ENCODE peak calls at places on chromosome 4, in eight cellular contexts. One of them, this sample, is unnamed.

GRCh38 chr4:133483600-133484246 is 334.6 kb downstream of the PCDH10 start:
- DNase-seq in kidney epithelial cell: no peak
- DNase-seq in IMR-90: peak; percentile 33
- DNase-seq in ovary: no peak
- DNase-seq in astrocyte: peak; percentile 47
- DNase-seq in HCT116: peak; percentile 34
- DNase-seq in AG04450: peak; percentile 15
- DNase-seq in psoas muscle: no peak
- DNase-seq in this sample: no peak

GRCh38 chr4:18666322-18666721 is 644.8 kb upstream of the LCORL start:
- DNase-seq in kidney epithelial cell: no peak
- DNase-seq in IMR-90: no peak
- DNase-seq in ovary: no peak
- DNase-seq in astrocyte: no peak
- DNase-seq in HCT116: no peak
- DNase-seq in AG04450: no peak
- DNase-seq in psoas muscle: no peak
- DNase-seq in this sample: no peak

GRCh38 chr4:66294626-66295025 is 624.3 kb upstream of the EPHA5 start:
- DNase-seq in kidney epithelial cell: peak; percentile 23
- DNase-seq in IMR-90: no peak
- DNase-seq in ovary: no peak
- DNase-seq in astrocyte: peak; percentile 82
- DNase-seq in HCT116: no peak
- DNase-seq in AG04450: no peak
- DNase-seq in psoas muscle: no peak
- DNase-seq in this sample: no peak

GRCh38 chr4:1122501-1122900 is 9.1 kb upstream of the RNF212 start:
- DNase-seq in kidney epithelial cell: no peak
- DNase-seq in IMR-90: no peak
- DNase-seq in ovary: no peak
- DNase-seq in astrocyte: no peak
- DNase-seq in HCT116: no peak
- DNase-seq in AG04450: no peak
- DNase-seq in psoas muscle: no peak
- DNase-seq in this sample: no peak

GRCh38 chr4:94976371-94977011 is 218.7 kb downstream of the BMPR1B start:
- DNase-seq in kidney epithelial cell: no peak
- DNase-seq in IMR-90: peak; percentile 68
- DNase-seq in ovary: no peak
- DNase-seq in astrocyte: peak; percentile 71
- DNase-seq in HCT116: no peak
- DNase-seq in AG04450: no peak
- DNase-seq in psoas muscle: no peak
- DNase-seq in this sample: no peak

GRCh38 chr4:15729910-15730533 is 27.2 kb downstream of the BST1 start:
- DNase-seq in kidney epithelial cell: no peak
- DNase-seq in IMR-90: peak; percentile 53
- DNase-seq in ovary: no peak
- DNase-seq in astrocyte: peak; percentile 20
- DNase-seq in HCT116: peak; percentile 19
- DNase-seq in AG04450: no peak
- DNase-seq in psoas muscle: no peak
- DNase-seq in this sample: no peak

GRCh38 chr4:6278801-6279197 is 9.1 kb downstream of the WFS1 start:
- DNase-seq in kidney epithelial cell: no peak
- DNase-seq in IMR-90: peak; percentile 65
- DNase-seq in ovary: peak; percentile 92
- DNase-seq in astrocyte: peak; percentile 68
- DNase-seq in HCT116: no peak
- DNase-seq in AG04450: no peak
- DNase-seq in psoas muscle: no peak
- DNase-seq in this sample: no peak

GRCh38 chr4:182898479-182898799 is 18.7 kb downstream of the DCTD start:
- DNase-seq in kidney epithelial cell: no peak
- DNase-seq in IMR-90: no peak
- DNase-seq in ovary: no peak
- DNase-seq in astrocyte: no peak
- DNase-seq in HCT116: no peak
- DNase-seq in AG04450: no peak
- DNase-seq in psoas muscle: no peak
- DNase-seq in this sample: no peak

GRCh38 chr4:18689308-18689915 is 667.9 kb upstream of the LCORL start:
- DNase-seq in kidney epithelial cell: peak; percentile 7
- DNase-seq in IMR-90: peak; percentile 66
- DNase-seq in ovary: no peak
- DNase-seq in astrocyte: peak; percentile 23
- DNase-seq in HCT116: peak; percentile 44
- DNase-seq in AG04450: peak; percentile 47
- DNase-seq in psoas muscle: no peak
- DNase-seq in this sample: no peak

GRCh38 chr4:111943796-111944203 is 201.5 kb upstream of the FAM241A start:
- DNase-seq in kidney epithelial cell: no peak
- DNase-seq in IMR-90: no peak
- DNase-seq in ovary: no peak
- DNase-seq in astrocyte: no peak
- DNase-seq in HCT116: peak; percentile 66
- DNase-seq in AG04450: no peak
- DNase-seq in psoas muscle: no peak
- DNase-seq in this sample: no peak

GRCh38 chr4:10204401-10205058 is 87.9 kb upstream of the WDR1 start:
- DNase-seq in kidney epithelial cell: no peak
- DNase-seq in IMR-90: no peak
- DNase-seq in ovary: no peak
- DNase-seq in astrocyte: no peak
- DNase-seq in HCT116: no peak
- DNase-seq in AG04450: no peak
- DNase-seq in psoas muscle: peak; percentile 19
- DNase-seq in this sample: no peak

GRCh38 chr4:1330761-1331590 is 16.0 kb upstream of the UVSSA start:
- DNase-seq in kidney epithelial cell: no peak
- DNase-seq in IMR-90: no peak
- DNase-seq in ovary: no peak
- DNase-seq in astrocyte: no peak
- DNase-seq in HCT116: no peak
- DNase-seq in AG04450: no peak
- DNase-seq in psoas muscle: peak; percentile 6
- DNase-seq in this sample: no peak

DNA sequence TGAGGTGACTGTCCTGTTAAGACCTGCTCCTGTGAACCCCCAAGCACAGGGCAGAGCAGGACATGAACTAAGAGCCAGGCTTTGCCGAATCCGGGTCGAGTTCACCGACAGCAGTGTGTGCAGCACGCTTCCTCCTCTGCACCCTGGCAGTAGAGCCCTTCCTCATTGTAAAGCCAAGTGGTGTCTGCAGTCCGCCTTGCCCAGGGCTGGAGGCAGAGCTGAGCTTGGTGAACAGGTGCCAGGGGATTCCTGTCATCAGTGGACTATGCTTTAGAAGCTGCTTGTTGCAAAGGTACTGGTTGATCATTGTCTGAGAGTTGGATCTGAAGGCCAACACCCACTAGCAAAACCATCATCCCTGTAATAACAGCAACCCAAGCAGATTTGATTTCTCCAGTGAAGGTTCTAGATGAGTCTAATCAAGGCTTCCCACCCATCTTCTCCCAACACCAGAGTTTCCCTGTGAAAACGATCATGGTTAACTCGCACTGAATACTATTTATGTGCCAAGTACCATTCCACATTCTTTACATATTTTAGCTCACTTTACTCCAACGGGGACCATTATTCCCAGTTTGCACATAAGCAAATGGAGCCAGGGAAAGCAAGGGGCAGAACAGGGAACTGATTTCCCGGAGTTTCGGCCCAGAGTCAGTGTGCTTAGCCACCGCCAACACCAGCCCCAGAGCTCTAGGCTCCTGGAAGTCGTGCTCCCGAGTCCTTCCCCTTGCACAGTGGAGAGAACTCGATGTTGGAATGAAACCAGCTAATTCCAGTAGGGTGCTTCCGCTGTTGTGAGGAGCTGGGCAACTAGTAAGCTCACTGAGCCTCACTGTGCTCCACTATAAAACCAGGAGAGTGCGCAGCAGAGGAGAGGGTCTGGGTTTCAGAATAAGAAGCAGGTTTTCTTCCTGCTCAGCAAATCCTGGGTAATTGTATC is 1.4 kb upstream of the SLC34A2 start:
- DNase-seq in kidney epithelial cell: no peak
- DNase-seq in IMR-90: no peak
- DNase-seq in ovary: no peak
- DNase-seq in astrocyte: peak; percentile 18
- DNase-seq in HCT116: no peak
- DNase-seq in AG04450: no peak
- DNase-seq in psoas muscle: no peak
- DNase-seq in this sample: no peak
- H3K4me3 ChIP-seq in kidney epithelial cell: no peak overlapping the region
- H3K4me3 ChIP-seq in IMR-90: no peak overlapping the region
- H3K4me3 ChIP-seq in ovary: no peak overlapping the region
- H3K4me3 ChIP-seq in astrocyte: no peak overlapping the region
- H3K4me3 ChIP-seq in HCT116: no peak overlapping the region
- H3K4me3 ChIP-seq in AG04450: no peak overlapping the region
- H3K4me3 ChIP-seq in psoas muscle: no peak overlapping the region
- H3K4me3 ChIP-seq in this sample: no peak overlapping the region

GRCh38 chr4:122650148-122650547 is 29.3 kb upstream of the IL21 start:
- DNase-seq in kidney epithelial cell: no peak
- DNase-seq in IMR-90: no peak
- DNase-seq in ovary: no peak
- DNase-seq in astrocyte: no peak
- DNase-seq in HCT116: no peak
- DNase-seq in AG04450: no peak
- DNase-seq in psoas muscle: no peak
- DNase-seq in this sample: no peak

GRCh38 chr4:122658377-122658776 is 37.5 kb upstream of the IL21 start:
- DNase-seq in kidney epithelial cell: no peak
- DNase-seq in IMR-90: no peak
- DNase-seq in ovary: no peak
- DNase-seq in astrocyte: no peak
- DNase-seq in HCT116: no peak
- DNase-seq in AG04450: no peak
- DNase-seq in psoas muscle: no peak
- DNase-seq in this sample: no peak

GRCh38 chr4:122647656-122648055 is 26.8 kb upstream of the IL21 start:
- DNase-seq in kidney epithelial cell: no peak
- DNase-seq in IMR-90: no peak
- DNase-seq in ovary: no peak
- DNase-seq in astrocyte: no peak
- DNase-seq in HCT116: no peak
- DNase-seq in AG04450: no peak
- DNase-seq in psoas muscle: no peak
- DNase-seq in this sample: no peak

DNA sequence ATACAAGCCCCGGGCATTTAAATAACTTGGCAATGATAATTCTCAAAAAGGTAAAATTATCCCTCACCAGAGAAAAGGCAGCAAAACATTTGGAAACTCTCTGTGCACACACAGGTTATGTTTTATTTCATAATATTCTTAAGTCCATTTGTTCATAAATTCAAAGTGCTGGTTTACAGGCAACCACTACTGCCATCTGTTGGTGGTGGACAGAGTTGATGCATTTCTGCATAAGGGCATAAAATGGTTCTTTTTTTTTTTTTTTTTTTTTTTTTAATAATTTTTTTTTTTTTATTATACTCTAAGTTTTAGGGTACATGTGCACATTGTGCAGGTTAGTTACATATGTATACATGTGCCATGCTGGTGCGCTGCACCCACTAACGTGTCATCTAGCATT is 31.5 kb upstream of the IL21 start:
- DNase-seq in kidney epithelial cell: no peak
- DNase-seq in IMR-90: peak; percentile 81
- DNase-seq in ovary: no peak
- DNase-seq in astrocyte: peak; percentile 35
- DNase-seq in HCT116: peak; percentile 60
- DNase-seq in AG04450: peak; percentile 44
- DNase-seq in psoas muscle: no peak
- DNase-seq in this sample: no peak
- TF ChIP-seq CTCF in kidney epithelial cell: peak; percentile 48
- TF ChIP-seq CTCF in IMR-90: peak; percentile 65
- TF ChIP-seq CTCF in ovary: no peak
- TF ChIP-seq CTCF in astrocyte: peak; percentile 60
- TF ChIP-seq CTCF in HCT116: peak; percentile 50
- TF ChIP-seq CTCF in AG04450: peak; percentile 77
- TF ChIP-seq CTCF in psoas muscle: peak; percentile 22
- TF ChIP-seq CTCF in this sample: peak; percentile 31

GRCh38 chr4:85708468-85708867 is 233.5 kb downstream of the ARHGAP24 start:
- DNase-seq in kidney epithelial cell: no peak
- DNase-seq in IMR-90: no peak
- DNase-seq in ovary: no peak
- DNase-seq in astrocyte: no peak
- DNase-seq in HCT116: no peak
- DNase-seq in AG04450: no peak
- DNase-seq in psoas muscle: no peak
- DNase-seq in this sample: no peak

GRCh38 chr4:85717847-85718246 is 242.9 kb downstream of the ARHGAP24 start:
- DNase-seq in kidney epithelial cell: no peak
- DNase-seq in IMR-90: no peak
- DNase-seq in ovary: no peak
- DNase-seq in astrocyte: no peak
- DNase-seq in HCT116: no peak
- DNase-seq in AG04450: no peak
- DNase-seq in psoas muscle: no peak
- DNase-seq in this sample: no peak

GRCh38 chr4:85715996-85716737 is 241.2 kb downstream of the ARHGAP24 start:
- DNase-seq in kidney epithelial cell: no peak
- DNase-seq in IMR-90: no peak
- DNase-seq in ovary: no peak
- DNase-seq in astrocyte: peak; percentile 59
- DNase-seq in HCT116: no peak
- DNase-seq in AG04450: no peak
- DNase-seq in psoas muscle: no peak
- DNase-seq in this sample: no peak

GRCh38 chr4:85717366-85717765 is 242.4 kb downstream of the ARHGAP24 start:
- DNase-seq in kidney epithelial cell: no peak
- DNase-seq in IMR-90: no peak
- DNase-seq in ovary: no peak
- DNase-seq in astrocyte: no peak
- DNase-seq in HCT116: no peak
- DNase-seq in AG04450: no peak
- DNase-seq in psoas muscle: no peak
- DNase-seq in this sample: no peak

DNA sequence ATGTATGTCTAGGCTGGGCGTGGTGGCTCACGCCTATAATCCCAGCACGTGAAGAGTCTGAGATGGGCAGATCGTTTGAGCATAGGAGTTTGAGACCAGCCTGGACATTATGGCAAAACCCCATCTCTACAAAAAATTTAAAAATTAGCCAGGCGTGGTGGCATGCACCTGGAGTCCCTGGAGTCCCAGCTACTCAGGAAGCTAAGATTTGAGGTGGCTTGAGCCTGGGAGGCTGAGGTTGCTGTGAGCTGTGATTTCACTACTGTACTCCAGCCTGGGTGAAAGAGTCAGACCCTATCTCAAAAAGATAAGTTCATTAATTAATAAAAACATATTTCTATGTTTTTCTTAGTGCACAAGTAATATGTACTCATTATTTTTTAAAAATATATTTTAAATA is 238.1 kb downstream of the ARHGAP24 start:
- DNase-seq in kidney epithelial cell: no peak
- DNase-seq in IMR-90: no peak
- DNase-seq in ovary: no peak
- DNase-seq in astrocyte: no peak
- DNase-seq in HCT116: no peak
- DNase-seq in AG04450: no peak
- DNase-seq in psoas muscle: no peak
- DNase-seq in this sample: no peak
- H3K4me3 ChIP-seq in kidney epithelial cell: no peak overlapping the region
- H3K4me3 ChIP-seq in IMR-90: no peak overlapping the region
- H3K4me3 ChIP-seq in ovary: no peak overlapping the region
- H3K4me3 ChIP-seq in astrocyte: no peak overlapping the region
- H3K4me3 ChIP-seq in HCT116: no peak overlapping the region
- H3K4me3 ChIP-seq in AG04450: no peak overlapping the region
- H3K4me3 ChIP-seq in psoas muscle: no peak overlapping the region
- H3K4me3 ChIP-seq in this sample: no peak overlapping the region

GRCh38 chr4:158856852-158857251 is 88.0 kb downstream of the FNIP2 start:
- DNase-seq in kidney epithelial cell: peak; percentile 4
- DNase-seq in IMR-90: peak; percentile 68
- DNase-seq in ovary: no peak
- DNase-seq in astrocyte: peak; percentile 38
- DNase-seq in HCT116: peak; percentile 26
- DNase-seq in AG04450: peak; percentile 8
- DNase-seq in psoas muscle: no peak
- DNase-seq in this sample: no peak
- TF ChIP-seq CTCF in kidney epithelial cell: peak; percentile 40
- TF ChIP-seq CTCF in IMR-90: peak; percentile 73
- TF ChIP-seq CTCF in ovary: peak; percentile 50
- TF ChIP-seq CTCF in astrocyte: peak; percentile 65
- TF ChIP-seq CTCF in HCT116: peak; percentile 67
- TF ChIP-seq CTCF in AG04450: peak; percentile 64
- TF ChIP-seq CTCF in psoas muscle: peak; percentile 52
- TF ChIP-seq CTCF in this sample: peak; percentile 58

This sample was measured in dorsolateral prefrontal cortex.